ENCODE peak calls at places on chromosomes 6 and 20, in six cellular contexts. W is NAMALWA; R is SK-N-SH; K is NCI-H1417; D is activated CD8-positive, alpha-beta T cell treated with anti-CD3 and anti-CD28 coated beads for 36 hours; H is PC-9. E is an unnamed sample.
A peak's percentile ranks its signal among the peaks of the same experiment; 100 is the strongest.

GRCh38 chr20:47960769-47961525 is 175.7 kb upstream of the SULF2 start:
- DNase-seq in W (no peak), R (no peak), K (no peak), D (no peak), H (no peak), E (no peak)

GRCh38 chr20:2692036-2692885 is at the start of gene EBF4:
- DNase-seq in W (no peak), R (peak; percentile 99), K (peak; percentile 75), D (peak; percentile 40), H (no peak), E (peak; percentile 47)

GRCh38 chr20:51531141-51531710 is 11.3 kb downstream of the NFATC2 start:
- DNase-seq in W (no peak), R (no peak), K (peak; percentile 25), D (peak; percentile 92), H (peak; percentile 96), E (no peak)

GRCh38 chr6:90222724-90223198 is 73.9 kb downstream of the BACH2 start:
- DNase-seq in W (peak; percentile 35), R (no peak), K (no peak), D (peak; percentile 73), H (peak; percentile 81), E (no peak)

GRCh38 chr20:17097603-17098002 is 129.2 kb upstream of the PCSK2 start:
- DNase-seq in W (no peak), R (no peak), K (no peak), D (no peak), H (no peak), E (no peak)

GRCh38 chr6:111718990-111719389 is 113.3 kb upstream of the TRAF3IP2 start:
- DNase-seq in W (no peak), R (no peak), K (no peak), D (no peak), H (no peak), E (no peak)

GRCh38 chr20:20568604-20569205 is 143.7 kb downstream of the RALGAPA2 start:
- DNase-seq in W (peak; percentile 61), R (peak; percentile 31), K (peak; percentile 88), D (peak; percentile 55), H (peak; percentile 55), E (peak; percentile 72)

GRCh38 chr20:45301824-45302251 is 4.8 kb upstream of the RBPJL start:
- DNase-seq in W (no peak), R (no peak), K (peak; percentile 15), D (peak; percentile 38), H (no peak), E (no peak)

GRCh38 chr20:38321959-38322598 is 18.1 kb downstream of the BPI start:
- DNase-seq in W (peak; percentile 40), R (peak; percentile 73), K (peak; percentile 70), D (peak; percentile 33), H (no peak), E (peak; percentile 84)

GRCh38 chr20:47809561-47809960 is 24.3 kb upstream of the SULF2 start:
- DNase-seq in W (no peak), R (peak; percentile 60), K (no peak), D (no peak), H (peak; percentile 99), E (no peak)

GRCh38 chr6:150212745-150213144 is 69.9 kb downstream of the PPP1R14C start:
- DNase-seq in W (peak; percentile 9), R (no peak), K (peak; percentile 20), D (no peak), H (no peak), E (no peak)

GRCh38 chr6:87755697-87756671 is 54.0 kb upstream of the AKIRIN2 start:
- DNase-seq in W (peak; percentile 47), R (no peak), K (no peak), D (no peak), H (no peak), E (peak; percentile 6)

GRCh38 chr6:116561377-116562018 is 7.9 kb downstream of the CALHM4 start:
- DNase-seq in W (peak; percentile 82), R (peak; percentile 70), K (peak; percentile 77), D (peak; percentile 84), H (peak; percentile 62), E (peak; percentile 87)

GRCh38 chr20:57999465-58000111 is 228.9 kb downstream of the ANKRD60 start:
- DNase-seq in W (no peak), R (no peak), K (peak; percentile 90), D (no peak), H (no peak), E (peak; percentile 59)

GRCh38 chr20:55977723-55978481 is 27.4 kb downstream of the CBLN4 start:
- DNase-seq in W (no peak), R (no peak), K (no peak), D (no peak), H (no peak), E (no peak)

GRCh38 chr20:44407402-44408184 is 52.1 kb downstream of the HNF4A start:
- DNase-seq in W (no peak), R (no peak), K (no peak), D (no peak), H (peak; percentile 99), E (no peak)

GRCh38 chr6:47446974-47447373 is 30.6 kb upstream of the CD2AP start:
- DNase-seq in W (no peak), R (no peak), K (no peak), D (peak; percentile 43), H (no peak), E (no peak)